ENCODE peak calls at places on chromosomes 3 and 15, in nine cellular contexts. One of them, this sample, is unnamed.

GRCh38 chr15:84731774-84732173 is 15.8 kb upstream of the SEC11A start:
- DNase-seq in GM23338: no peak
- DNase-seq in GM13977: no peak
- DNase-seq in neural crest cell: no peak
- DNase-seq in psoas muscle: no peak
- DNase-seq in HepG2: no peak
- DNase-seq in PC-3: no peak
- DNase-seq in heart left ventricle: no peak
- DNase-seq in A673: no peak
- DNase-seq in this sample: no peak

GRCh38 chr3:181610083-181610972 is 101.4 kb upstream of the SOX2 start:
- DNase-seq in HepG2: no peak
- DNase-seq in GM13977: no peak
- DNase-seq in heart left ventricle: no peak
- DNase-seq in GM23338: peak
- DNase-seq in A673: no peak
- DNase-seq in neural crest cell: no peak
- DNase-seq in psoas muscle: no peak
- DNase-seq in PC-3: no peak
- DNase-seq in this sample: no peak

GRCh38 chr3:48502728-48503168 is 1.2 kb downstream of the SHISA5 start:
- DNase-seq in HepG2: no peak
- DNase-seq in A673: no peak
- DNase-seq in psoas muscle: peak
- DNase-seq in heart left ventricle: peak
- DNase-seq in GM13977: no peak
- DNase-seq in PC-3: no peak
- DNase-seq in neural crest cell: no peak
- DNase-seq in GM23338: no peak
- DNase-seq in this sample: peak

GRCh38 chr15:75578948-75579908 is at the start of gene PTPN9:
- DNase-seq in psoas muscle: peak
- DNase-seq in A673: peak
- DNase-seq in heart left ventricle: peak
- DNase-seq in neural crest cell: peak
- DNase-seq in PC-3: peak
- DNase-seq in HepG2: peak
- DNase-seq in GM23338: peak
- DNase-seq in GM13977: peak
- DNase-seq in this sample: peak

GRCh38 chr3:187709155-187709554 is 6.8 kb upstream of the RTP2 start:
- DNase-seq in neural crest cell: no peak
- DNase-seq in A673: no peak
- DNase-seq in PC-3: peak
- DNase-seq in HepG2: peak
- DNase-seq in GM23338: peak
- DNase-seq in heart left ventricle: no peak
- DNase-seq in GM13977: no peak
- DNase-seq in psoas muscle: no peak
- DNase-seq in this sample: no peak

GRCh38 chr3:55163421-55163820 is 235.6 kb upstream of the LRTM1 start:
- DNase-seq in neural crest cell: no peak
- DNase-seq in heart left ventricle: no peak
- DNase-seq in GM13977: no peak
- DNase-seq in HepG2: no peak
- DNase-seq in GM23338: no peak
- DNase-seq in psoas muscle: no peak
- DNase-seq in A673: no peak
- DNase-seq in PC-3: no peak
- DNase-seq in this sample: no peak

GRCh38 chr15:53710906-53711305 is 48.6 kb downstream of the WDR72 start:
- DNase-seq in psoas muscle: no peak
- DNase-seq in heart left ventricle: no peak
- DNase-seq in GM13977: no peak
- DNase-seq in HepG2: no peak
- DNase-seq in PC-3: no peak
- DNase-seq in GM23338: no peak
- DNase-seq in A673: peak
- DNase-seq in neural crest cell: no peak
- DNase-seq in this sample: no peak

GRCh38 chr15:53762916-53763315 is 3.5 kb upstream of the WDR72 start:
- DNase-seq in GM23338: no peak
- DNase-seq in GM13977: no peak
- DNase-seq in PC-3: no peak
- DNase-seq in HepG2: no peak
- DNase-seq in A673: no peak
- DNase-seq in heart left ventricle: no peak
- DNase-seq in neural crest cell: no peak
- DNase-seq in psoas muscle: no peak
- DNase-seq in this sample: no peak

GRCh38 chr15:78913012-78913411 is 31.8 kb downstream of the CTSH start:
- DNase-seq in neural crest cell: no peak
- DNase-seq in A673: no peak
- DNase-seq in GM23338: no peak
- DNase-seq in GM13977: no peak
- DNase-seq in HepG2: no peak
- DNase-seq in heart left ventricle: no peak
- DNase-seq in psoas muscle: no peak
- DNase-seq in PC-3: no peak
- DNase-seq in this sample: no peak

GRCh38 chr15:78910836-78911235 is 34.0 kb downstream of the CTSH start:
- DNase-seq in GM13977: no peak
- DNase-seq in psoas muscle: no peak
- DNase-seq in GM23338: no peak
- DNase-seq in heart left ventricle: no peak
- DNase-seq in HepG2: no peak
- DNase-seq in A673: no peak
- DNase-seq in PC-3: no peak
- DNase-seq in neural crest cell: no peak
- DNase-seq in this sample: no peak

GRCh38 chr15:78917888-78918287 is 27.0 kb downstream of the CTSH start:
- DNase-seq in A673: no peak
- DNase-seq in heart left ventricle: no peak
- DNase-seq in HepG2: no peak
- DNase-seq in GM23338: no peak
- DNase-seq in PC-3: no peak
- DNase-seq in GM13977: no peak
- DNase-seq in neural crest cell: no peak
- DNase-seq in psoas muscle: no peak
- DNase-seq in this sample: no peak

GRCh38 chr15:78915341-78916087 is 29.3 kb downstream of the CTSH start:
- DNase-seq in GM23338: no peak
- DNase-seq in A673: no peak
- DNase-seq in HepG2: no peak
- DNase-seq in psoas muscle: peak
- DNase-seq in GM13977: no peak
- DNase-seq in PC-3: no peak
- DNase-seq in neural crest cell: no peak
- DNase-seq in heart left ventricle: peak
- DNase-seq in this sample: no peak

GRCh38 chr15:78914027-78914764 is 30.6 kb downstream of the CTSH start:
- DNase-seq in neural crest cell: no peak
- DNase-seq in GM13977: no peak
- DNase-seq in psoas muscle: peak
- DNase-seq in A673: no peak
- DNase-seq in HepG2: peak
- DNase-seq in GM23338: peak
- DNase-seq in PC-3: no peak
- DNase-seq in heart left ventricle: no peak
- DNase-seq in this sample: no peak
- TF ChIP-seq CTCF in neural crest cell: peak
- TF ChIP-seq CTCF in GM13977: no peak
- TF ChIP-seq CTCF in psoas muscle: peak
- TF ChIP-seq CTCF in A673: peak
- TF ChIP-seq CTCF in HepG2: peak
- TF ChIP-seq CTCF in GM23338: peak
- TF ChIP-seq CTCF in PC-3: peak
- TF ChIP-seq CTCF in heart left ventricle: peak
- TF ChIP-seq CTCF in this sample: peak

DNA sequence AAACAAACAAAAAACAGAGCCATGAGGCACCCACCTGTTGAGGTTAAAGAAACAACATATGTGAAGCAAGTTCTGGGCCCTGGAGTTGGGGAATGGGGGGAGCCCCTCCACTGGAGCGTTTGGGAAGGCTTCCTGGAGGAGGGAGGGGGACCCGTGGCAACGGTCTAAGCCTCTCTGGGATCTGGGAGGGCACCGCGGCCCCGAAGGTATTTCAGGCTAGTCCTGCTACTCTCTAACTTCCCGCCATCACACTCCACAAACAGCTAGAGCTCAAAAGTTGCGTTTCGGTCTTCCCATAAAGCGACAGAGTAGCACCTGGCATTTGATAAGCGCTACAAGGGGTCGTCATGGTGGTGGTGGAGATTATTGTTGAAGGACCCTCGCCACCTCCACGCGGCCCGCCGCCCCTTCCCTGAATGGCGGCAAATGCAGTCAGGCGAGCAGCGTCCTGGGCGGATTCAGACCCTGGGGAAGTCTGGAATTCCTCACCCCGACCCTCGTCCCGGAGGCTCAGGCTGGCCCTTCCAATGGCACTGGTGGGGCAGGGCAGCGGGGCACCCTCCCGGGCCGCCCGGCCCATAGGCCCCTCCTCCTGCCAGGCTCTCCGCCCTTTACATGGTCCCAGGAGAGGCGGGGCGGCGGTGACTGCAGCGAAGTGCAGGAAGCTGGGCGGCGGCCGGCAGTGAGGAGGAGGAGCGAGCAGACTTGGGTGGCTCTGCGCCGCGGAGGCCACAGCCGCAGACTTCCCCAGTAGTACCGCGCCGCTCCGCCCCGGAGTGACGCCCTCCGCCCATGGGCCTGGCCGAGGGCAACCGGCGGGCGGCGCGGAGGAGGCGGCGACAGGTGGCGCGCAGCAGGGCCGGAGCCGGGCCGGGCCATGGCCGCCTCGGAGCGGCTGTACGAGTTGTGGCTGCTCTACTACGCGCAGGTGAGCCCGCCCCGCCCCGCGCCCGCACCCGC is at the start of gene NBEAL2:
- DNase-seq in psoas muscle: peak
- DNase-seq in HepG2: peak
- DNase-seq in GM13977: peak
- DNase-seq in GM23338: peak
- DNase-seq in neural crest cell: peak
- DNase-seq in PC-3: peak
- DNase-seq in A673: peak
- DNase-seq in heart left ventricle: peak
- DNase-seq in this sample: peak
- TF ChIP-seq CTCF in psoas muscle: no peak
- TF ChIP-seq CTCF in HepG2: peak
- TF ChIP-seq CTCF in GM13977: peak
- TF ChIP-seq CTCF in GM23338: no peak
- TF ChIP-seq CTCF in neural crest cell: peak
- TF ChIP-seq CTCF in PC-3: no peak
- TF ChIP-seq CTCF in A673: no peak
- TF ChIP-seq CTCF in heart left ventricle: no peak
- TF ChIP-seq CTCF in this sample: no peak

DNA sequence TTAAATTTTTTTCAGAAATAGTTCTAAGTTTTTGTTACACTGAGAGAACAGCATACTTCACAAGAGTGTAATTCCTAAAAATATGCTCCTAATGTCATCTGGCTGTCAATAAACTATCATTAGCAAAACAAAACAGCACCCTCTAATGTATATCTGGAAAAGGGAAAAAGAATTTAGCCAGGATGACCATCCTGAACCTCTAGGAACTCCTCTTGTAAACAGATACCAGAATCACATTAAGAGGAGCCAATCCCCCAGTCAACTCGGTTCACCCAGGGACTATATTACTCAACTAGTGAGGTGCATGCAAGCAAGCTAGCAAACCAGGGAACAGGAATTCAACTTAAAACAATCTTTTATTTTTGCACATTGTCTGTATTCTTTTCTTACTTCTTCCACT is 63.2 kb downstream of the RAD18 start:
- DNase-seq in GM23338: peak
- DNase-seq in GM13977: no peak
- DNase-seq in PC-3: peak
- DNase-seq in A673: no peak
- DNase-seq in heart left ventricle: no peak
- DNase-seq in neural crest cell: no peak
- DNase-seq in psoas muscle: no peak
- DNase-seq in HepG2: no peak
- DNase-seq in this sample: peak
- TF ChIP-seq CTCF in GM23338: no peak
- TF ChIP-seq CTCF in GM13977: no peak
- TF ChIP-seq CTCF in PC-3: peak
- TF ChIP-seq CTCF in A673: no peak
- TF ChIP-seq CTCF in heart left ventricle: no peak
- TF ChIP-seq CTCF in neural crest cell: no peak
- TF ChIP-seq CTCF in psoas muscle: no peak
- TF ChIP-seq CTCF in HepG2: no peak
- TF ChIP-seq CTCF in this sample: no peak

GRCh38 chr3:52237006-52237658 is 1.8 kb downstream of the TWF2 start:
- DNase-seq in HepG2: no peak
- DNase-seq in GM13977: no peak
- DNase-seq in PC-3: peak
- DNase-seq in GM23338: no peak
- DNase-seq in psoas muscle: no peak
- DNase-seq in heart left ventricle: no peak
- DNase-seq in A673: no peak
- DNase-seq in neural crest cell: no peak
- DNase-seq in this sample: peak

GRCh38 chr3:52238761-52239701 is at the start of gene TWF2:
- DNase-seq in HepG2: peak
- DNase-seq in psoas muscle: peak
- DNase-seq in GM23338: peak
- DNase-seq in GM13977: peak
- DNase-seq in A673: peak
- DNase-seq in heart left ventricle: peak
- DNase-seq in PC-3: peak
- DNase-seq in neural crest cell: peak
- DNase-seq in this sample: peak

GRCh38 chr3:52236424-52236886 is 2.5 kb downstream of the TWF2 start:
- DNase-seq in GM23338: no peak
- DNase-seq in neural crest cell: no peak
- DNase-seq in GM13977: no peak
- DNase-seq in HepG2: no peak
- DNase-seq in PC-3: no peak
- DNase-seq in heart left ventricle: peak
- DNase-seq in A673: no peak
- DNase-seq in psoas muscle: peak
- DNase-seq in this sample: no peak

GRCh38 chr3:52238193-52238760 is 681 bp downstream of the TWF2 start:
- DNase-seq in PC-3: no peak
- DNase-seq in A673: no peak
- DNase-seq in HepG2: peak
- DNase-seq in GM23338: peak
- DNase-seq in GM13977: no peak
- DNase-seq in neural crest cell: no peak
- DNase-seq in heart left ventricle: no peak
- DNase-seq in psoas muscle: peak
- DNase-seq in this sample: no peak

DNA sequence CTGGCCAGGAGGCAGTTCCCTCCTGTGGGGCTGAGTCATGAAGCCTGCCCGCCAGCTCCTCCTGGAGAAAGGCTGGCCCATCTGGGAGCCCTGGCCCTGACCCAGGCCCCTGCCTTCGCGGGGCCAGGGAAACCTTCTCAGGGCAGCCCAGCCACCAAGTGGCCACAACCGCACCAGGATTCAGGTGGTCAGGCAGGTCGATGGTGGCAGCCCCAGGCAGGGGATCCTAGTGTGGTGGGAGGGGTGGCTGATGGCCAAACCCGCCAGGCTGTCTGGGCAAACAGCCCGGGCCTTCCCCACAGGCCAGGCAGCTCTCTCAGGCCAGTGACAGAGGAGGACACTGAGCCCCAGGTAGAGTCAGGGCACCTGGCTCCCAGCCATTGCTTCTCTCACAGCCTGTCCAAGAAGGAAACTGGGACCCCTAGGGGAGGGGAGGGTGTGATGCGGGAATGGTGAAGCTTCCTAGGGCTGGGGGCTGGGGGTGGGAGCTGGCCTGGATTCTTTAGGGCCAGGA is 1.2 kb downstream of the TWF2 start:
- DNase-seq in psoas muscle: peak
- DNase-seq in heart left ventricle: peak
- DNase-seq in PC-3: peak
- DNase-seq in HepG2: no peak
- DNase-seq in A673: no peak
- DNase-seq in GM23338: peak
- DNase-seq in neural crest cell: no peak
- DNase-seq in GM13977: no peak
- DNase-seq in this sample: peak
- TF ChIP-seq CTCF in psoas muscle: peak
- TF ChIP-seq CTCF in heart left ventricle: no peak
- TF ChIP-seq CTCF in PC-3: peak
- TF ChIP-seq CTCF in HepG2: peak
- TF ChIP-seq CTCF in A673: no peak
- TF ChIP-seq CTCF in GM23338: no peak
- TF ChIP-seq CTCF in neural crest cell: no peak
- TF ChIP-seq CTCF in GM13977: no peak
- TF ChIP-seq CTCF in this sample: no peak

This sample was measured in MCF 10A.